ENCODE peak calls at places on chromosomes 11 and 22, in seven cellular contexts. U, Y, O, E, G, Z and T are unnamed samples.

GRCh38 chr11:46669606-46670243 is 30.7 kb downstream of the ARHGAP1 start:
- DNase-seq in U (no peak), Y (no peak), O (no peak), E (peak), G (peak), Z (peak), T (no peak)

GRCh38 chr11:35997908-35998307 is 54.0 kb downstream of the LDLRAD3 start:
- DNase-seq in U (no peak), Y (no peak), O (peak), E (no peak), G (no peak), Z (no peak), T (no peak)

GRCh38 chr11:46951864-46952263 is 15.3 kb downstream of the CSTPP1 start:
- DNase-seq in U (no peak), Y (no peak), O (no peak), E (no peak), G (no peak), Z (no peak), T (no peak)

GRCh38 chr11:33724644-33725035 is 11.6 kb downstream of the CD59 start:
- DNase-seq in U (no peak), Y (no peak), O (no peak), E (no peak), G (no peak), Z (no peak), T (no peak)

GRCh38 chr11:129969973-129970372 is 32.7 kb downstream of the PRDM10 start:
- DNase-seq in U (no peak), Y (no peak), O (no peak), E (no peak), G (no peak), Z (no peak), T (no peak)

GRCh38 chr22:49483946-49484345 is 343.7 kb downstream of the BRD1 start:
- DNase-seq in U (no peak), Y (no peak), O (no peak), E (no peak), G (no peak), Z (no peak), T (no peak)

GRCh38 chr11:82315093-82315492 is 418.6 kb downstream of the FAM181B start:
- DNase-seq in U (no peak), Y (peak), O (no peak), E (peak), G (peak), Z (peak), T (no peak)

GRCh38 chr22:20229916-20230775 is 38.0 kb downstream of the RTN4R start:
- DNase-seq in U (no peak), Y (no peak), O (no peak), E (no peak), G (no peak), Z (no peak), T (no peak)

GRCh38 chr11:128394436-128395089 is 192.8 kb downstream of the ETS1 start:
- DNase-seq in U (no peak), Y (no peak), O (no peak), E (no peak), G (peak), Z (no peak), T (no peak)

DNA sequence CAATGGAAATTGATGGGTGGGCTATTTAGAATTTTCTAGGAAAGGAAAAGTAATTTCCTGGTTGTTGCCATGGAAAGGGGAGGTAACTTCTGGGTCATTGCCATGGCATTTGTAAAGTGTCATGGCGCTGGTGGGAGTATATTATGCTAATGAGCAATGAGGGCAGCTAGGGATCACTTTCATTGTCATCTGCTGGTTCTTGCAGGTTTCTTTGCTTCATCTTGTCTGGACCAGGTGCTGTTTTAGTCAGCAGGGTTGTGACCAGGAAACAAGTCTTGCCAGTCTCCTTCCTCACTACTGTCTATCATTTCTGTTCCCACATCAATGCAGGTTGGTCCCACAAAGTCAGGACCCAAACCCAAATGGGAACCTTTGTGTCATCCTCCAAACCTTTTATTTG is 237.6 kb upstream of the C11orf87 start:
- DNase-seq in U (no peak), Y (no peak), O (no peak), E (no peak), G (no peak), Z (no peak), T (no peak)
- TF ChIP-seq SIN3A in U (no peak), Y (no peak), O (no peak), E (no peak), G (no peak), Z (no peak), T (no peak)

DNA sequence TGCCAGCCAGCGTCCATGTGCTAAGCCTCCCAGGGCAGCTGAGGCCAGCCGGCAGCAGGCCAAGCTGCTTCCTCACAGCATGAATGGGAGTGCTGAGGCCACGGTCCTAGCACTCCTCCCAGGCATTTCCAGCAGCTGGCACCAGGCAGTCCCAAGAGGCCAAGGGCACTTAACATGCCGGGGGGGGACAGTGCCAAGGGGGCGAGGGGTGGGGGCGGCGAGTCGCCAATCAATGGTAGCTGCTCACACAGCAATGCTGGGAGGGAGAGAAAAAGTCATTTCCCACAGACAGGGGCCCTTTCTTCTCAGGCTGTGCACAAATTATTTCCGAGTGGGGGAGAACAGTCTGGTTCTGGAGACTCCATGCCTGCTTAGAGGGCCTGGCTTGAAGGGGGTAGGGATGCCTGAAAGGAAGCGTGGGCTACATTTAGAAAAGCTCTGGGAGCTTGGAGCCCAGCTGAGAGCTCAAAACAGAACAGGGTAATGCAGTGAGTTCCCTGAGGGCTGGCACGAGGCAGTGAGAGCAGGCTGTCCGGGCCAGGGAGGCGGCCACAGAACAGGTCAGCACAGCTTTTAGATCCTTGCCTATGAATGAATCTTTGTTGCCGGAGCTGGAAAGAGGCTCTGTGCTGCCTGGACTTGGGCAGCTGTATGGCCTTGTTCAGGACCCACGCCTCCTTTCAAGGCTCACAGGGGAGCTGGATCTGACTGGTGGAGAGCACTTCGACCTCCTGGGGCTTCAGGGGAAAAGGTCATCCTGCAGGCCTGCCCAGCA is 14.4 kb upstream of the TBC1D10A start:
- DNase-seq in U (no peak), Y (no peak), O (no peak), E (no peak), G (no peak), Z (no peak), T (no peak)
- H3K4me3 ChIP-seq in U (no peak), Y (no peak), O (no peak), E (no peak), G (no peak), Z (no peak), T (no peak)

GRCh38 chr11:65853249-65853979 is 4.6 kb downstream of the CFL1 start:
- DNase-seq in U (no peak), Y (no peak), O (no peak), E (peak), G (peak), Z (no peak), T (no peak)
- TF ChIP-seq CTCF in U (no peak), Y (no peak), O (peak), E (peak), G (peak), Z (no peak), T (peak)

DNA sequence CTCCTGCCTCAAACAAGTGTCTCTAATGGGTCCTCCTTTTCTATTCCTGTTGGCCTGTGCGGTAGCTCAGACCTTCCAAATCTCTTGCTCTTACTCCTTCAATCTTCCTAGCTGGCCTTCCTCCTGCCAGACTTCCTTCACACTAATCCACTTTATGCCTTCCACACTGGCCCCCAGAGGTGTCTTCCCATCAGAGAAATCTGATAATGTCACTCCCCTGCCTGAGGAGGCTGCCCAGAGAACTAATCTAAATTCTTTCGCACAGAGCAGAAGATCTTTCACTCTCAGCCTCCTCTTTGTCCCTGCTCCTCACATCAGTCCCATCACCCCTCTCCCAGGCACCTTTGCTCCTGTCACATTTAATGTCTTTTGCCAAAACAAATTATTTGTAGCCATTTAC is 175.8 kb downstream of the MAML2 start:
- DNase-seq in U (no peak), Y (no peak), O (no peak), E (no peak), G (no peak), Z (no peak), T (no peak)
- TF ChIP-seq SIN3A in U (no peak), Y (no peak), O (no peak), E (no peak), G (no peak), Z (no peak), T (no peak)